ENCODE peak calls at places on chromosomes 12 and 14, in six cellular contexts. R is mesendoderm; X is Daoy; Q is neural progenitor cell; W is stimulated activated CD8-positive, alpha-beta memory T cell treated with anti-CD3 and anti-CD28 coated beads, Interleukin-15, amount 100 ng/mL, for 24 hours; Z is activated T-cell treated with anti-CD3 and anti-CD28 coated beads, Interleukin-2, amount 50 U/mL, for 72 hours. K is an unnamed sample.

GRCh38 chr12:1848741-1849140 is 28.4 kb downstream of the LRTM2 start:
- DNase-seq in W (no peak), Z (no peak), R (no peak), Q (no peak), X (no peak), K (no peak)

GRCh38 chr12:41983394-41983793 is 161.3 kb downstream of the GXYLT1 start:
- DNase-seq in Z (no peak), R (no peak), Q (no peak), W (no peak), X (no peak), K (no peak)

GRCh38 chr14:61663312-61663974 is 31.9 kb upstream of the HIF1A start:
- DNase-seq in W (no peak), Q (no peak), X (no peak), Z (no peak), R (no peak), K (no peak)

GRCh38 chr14:93987815-93988476 is 9.2 kb upstream of the CCDC197 start:
- DNase-seq in Z (no peak), X (no peak), R (peak; percentile 46), W (no peak), Q (no peak), K (no peak)

GRCh38 chr12:113889806-113890581 is 76.1 kb downstream of the RBM19 start:
- DNase-seq in Z (no peak), X (no peak), W (no peak), Q (no peak), R (no peak), K (no peak)

GRCh38 chr14:23362200-23362599 is 2.8 kb downstream of the EFS start:
- DNase-seq in Q (no peak), Z (no peak), R (peak; percentile 44), X (no peak), W (no peak), K (no peak)

GRCh38 chr12:49664167-49664566 is 40.8 kb downstream of the PRPF40B start:
- DNase-seq in W (no peak), R (no peak), X (no peak), Z (no peak), Q (no peak), K (no peak)

GRCh38 chr12:129064201-129064881 is 211.1 kb downstream of the GLT1D1 start:
- DNase-seq in Q (peak; percentile 21), Z (no peak), X (no peak), W (no peak), R (no peak), K (no peak)

GRCh38 chr14:89740241-89740640 is 214.3 kb downstream of the EFCAB11 start:
- DNase-seq in X (no peak), R (no peak), Z (no peak), Q (no peak), W (no peak), K (no peak)

GRCh38 chr14:60649815-60650381 is 621 bp upstream of the SIX1 start:
- DNase-seq in X (peak; percentile 56), Q (peak; percentile 52), Z (no peak), R (peak; percentile 57), W (no peak), K (peak; percentile 87)

GRCh38 chr14:60753264-60754126 is 18.9 kb downstream of the MNAT1 start:
- DNase-seq in X (peak; percentile 12), R (no peak), Z (peak; percentile 73), Q (no peak), W (no peak), K (no peak)

K was measured in NCI-H526 treated with DMSO at 0.1 percent for 48 hours.